ENCODE peak calls at places on chromosomes 7 and 10, in four cellular contexts. D is kidney epithelial cell; Y is AG10803; Q is effector CD8-positive, alpha-beta T cell. B is an unnamed sample.

GRCh38 chr7:108170251-108170650 is 40.1 kb upstream of the LAMB4 start:
- DNase-seq in D (no peak), Q (no peak), Y (no peak), B (no peak)

GRCh38 chr10:61939575-61940301 is 38.2 kb downstream of the ARID5B start:
- DNase-seq in D (no peak), Q (no peak), Y (peak), B (peak)

GRCh38 chr7:156017431-156017830 is 205.2 kb upstream of the SHH start:
- DNase-seq in D (no peak), Q (no peak), Y (no peak), B (no peak)

GRCh38 chr10:120979435-120980315 is 128.5 kb downstream of the WDR11 start:
- DNase-seq in Q (no peak), D (no peak), Y (no peak), B (no peak)

GRCh38 chr10:79023489-79024162 is 45.1 kb upstream of the ZMIZ1 start:
- DNase-seq in D (no peak), Y (no peak), Q (no peak), B (no peak)

GRCh38 chr7:143901360-143901709 is 641 bp downstream of the TCAF1 start:
- DNase-seq in Q (no peak), D (no peak), Y (peak), B (no peak)

GRCh38 chr10:49282306-49282705 is 16.7 kb upstream of the C10orf71 start:
- DNase-seq in Y (no peak), D (no peak), Q (no peak), B (peak)

GRCh38 chr10:133231946-133232574 is 2.0 kb downstream of the UTF1 start:
- DNase-seq in Q (no peak), Y (no peak), D (no peak), B (no peak)

GRCh38 chr7:70497793-70498192 is 634.2 kb upstream of the GALNT17 start:
- DNase-seq in D (no peak), Y (no peak), Q (no peak), B (no peak)

GRCh38 chr7:13007331-13007730 is 319.9 kb downstream of the ARL4A start:
- DNase-seq in D (no peak), Y (no peak), Q (no peak), B (no peak)

GRCh38 chr7:44264221-44264956 is 61.0 kb downstream of the CAMK2B start:
- DNase-seq in Q (no peak), D (peak), Y (no peak), B (no peak)

GRCh38 chr10:71133710-71134686 is 78.4 kb upstream of the UNC5B start:
- DNase-seq in Y (no peak), D (no peak), Q (no peak), B (no peak)

GRCh38 chr10:33027088-33027487 is 69.1 kb upstream of the ITGB1 start:
- DNase-seq in Q (no peak), Y (no peak), D (no peak), B (no peak)

GRCh38 chr7:39132306-39132705 is 154.6 kb downstream of the POU6F2 start:
- DNase-seq in Y (no peak), D (no peak), Q (no peak), B (no peak)

GRCh38 chr10:27819781-27820531 is 74.3 kb upstream of the MKX start:
- DNase-seq in D (peak), Y (peak), Q (no peak), B (no peak)

GRCh38 chr10:9786576-9786975 is 1231.1 kb upstream of the CELF2 start:
- DNase-seq in Q (no peak), D (peak), Y (peak), B (no peak)

GRCh38 chr7:138246391-138246790 is 170.1 kb downstream of the AKR1D1 start:
- DNase-seq in D (no peak), Q (no peak), Y (no peak), B (no peak)

GRCh38 chr10:77204171-77204570 is 433.4 kb downstream of the KCNMA1 start:
- DNase-seq in D (no peak), Q (no peak), Y (no peak), B (no peak)

GRCh38 chr7:13800694-13801448 is 188.6 kb downstream of the ETV1 start:
- DNase-seq in Y (peak), Q (no peak), D (peak), B (peak)

GRCh38 chr7:142711722-142712616 is 37.3 kb upstream of the PRSS1 start:
- DNase-seq in D (no peak), Y (peak), Q (no peak), B (peak)

GRCh38 chr7:154330318-154330717 is 278.1 kb downstream of the DPP6 start:
- DNase-seq in Q (no peak), D (no peak), Y (no peak), B (no peak)

GRCh38 chr7:28107960-28108359 is 72.6 kb downstream of the JAZF1 start:
- DNase-seq in Y (no peak), Q (no peak), D (no peak), B (peak)

GRCh38 chr7:72504057-72504456 is 91.9 kb upstream of the CALN1 start:
- DNase-seq in D (no peak), Y (no peak), Q (no peak), B (no peak)

GRCh38 chr7:54985405-54986360 is 33.1 kb upstream of the EGFR start:
- DNase-seq in D (peak), Y (peak), Q (no peak), B (no peak)

GRCh38 chr10:126950401-126951105 is 45.3 kb downstream of the DOCK1 start:
- DNase-seq in D (no peak), Q (no peak), Y (no peak), B (no peak)

GRCh38 chr10:74542077-74542476 is 284.3 kb upstream of the KAT6B start:
- DNase-seq in Y (peak), Q (no peak), D (no peak), B (no peak)

GRCh38 chr7:114086491-114086905 is 167.7 kb upstream of the PPP1R3A start:
- DNase-seq in Y (no peak), D (no peak), Q (no peak), B (no peak)

GRCh38 chr10:14758994-14759664 is 15.6 kb downstream of the FAM107B start:
- DNase-seq in D (no peak), Q (no peak), Y (no peak), B (no peak)

GRCh38 chr7:122423591-122423990 is 119.0 kb upstream of the FEZF1 start:
- DNase-seq in Y (no peak), D (no peak), Q (no peak), B (no peak)

GRCh38 chr10:9096288-9096687 is 1041.8 kb downstream of the GATA3 start:
- DNase-seq in D (no peak), Q (peak), Y (no peak), B (no peak)

GRCh38 chr7:117630501-117630900 is 150.7 kb downstream of the CFTR start:
- DNase-seq in Q (no peak), Y (no peak), D (no peak), B (no peak)

GRCh38 chr10:63713191-63714144 is 192.3 kb downstream of the REEP3 start:
- DNase-seq in Q (no peak), Y (peak), D (no peak), B (no peak)

GRCh38 chr7:99955247-99955646 is 20.6 kb downstream of the AZGP1 start:
- DNase-seq in Q (no peak), D (no peak), Y (no peak), B (no peak)

GRCh38 chr10:16902606-16903005 is 85.4 kb upstream of the RSU1 start:
- DNase-seq in Q (no peak), Y (no peak), D (no peak), B (no peak)

GRCh38 chr7:23106801-23107713 is 1.5 kb downstream of the KLHL7 start:
- DNase-seq in Y (no peak), Q (no peak), D (no peak), B (peak)

GRCh38 chr7:32679192-32679591 is 183.9 kb downstream of the AVL9 start:
- DNase-seq in Y (no peak), D (no peak), Q (no peak), B (no peak)

B was measured in dermis microvascular lymphatic vessel endothelial cell.